ENCODE peak calls at places on chromosomes 12 and 14, in six cellular contexts. I, W, M, B, D and A are unnamed samples.

GRCh38 chr12:109870648-109871047 is 9.7 kb downstream of the GLTP start:
- DNase-seq in I (peak), W (peak), M (no peak), B (no peak), D (no peak), A (no peak)

GRCh38 chr14:95935228-95935822 is 58.7 kb downstream of the TUNAR start:
- DNase-seq in I (peak), W (peak), M (no peak), B (peak), D (no peak), A (no peak)

GRCh38 chr12:4272976-4273650 is 449 bp upstream of the CCND2 start:
- DNase-seq in I (peak), W (no peak), M (no peak), B (peak), D (no peak), A (no peak)

GRCh38 chr14:105629886-105630215 is 103.5 kb downstream of the TMEM121 start:
- DNase-seq in I (no peak), W (no peak), M (no peak), B (no peak), D (no peak), A (no peak)

GRCh38 chr12:33488036-33488435 is 48.4 kb upstream of the SYT10 start:
- DNase-seq in I (peak), W (no peak), M (no peak), B (no peak), D (no peak), A (no peak)

GRCh38 chr14:68336165-68336564 is 456.7 kb downstream of the ZFP36L1 start:
- DNase-seq in I (no peak), W (no peak), M (no peak), B (no peak), D (no peak), A (no peak)

GRCh38 chr12:43357141-43357540 is 194.9 kb downstream of the ADAMTS20 start:
- DNase-seq in I (peak), W (peak), M (no peak), B (no peak), D (no peak), A (no peak)

GRCh38 chr12:64587447-64587846 is 22.8 kb upstream of the RASSF3 start:
- DNase-seq in I (no peak), W (no peak), M (no peak), B (no peak), D (no peak), A (no peak)

GRCh38 chr12:88227871-88228270 is 85.8 kb downstream of the TMTC3 start:
- DNase-seq in I (no peak), W (no peak), M (no peak), B (no peak), D (no peak), A (no peak)

GRCh38 chr12:122096591-122097149 is 18.1 kb downstream of the MLXIP start:
- DNase-seq in I (peak), W (peak), M (no peak), B (no peak), D (no peak), A (no peak)

GRCh38 chr12:72574138-72574537 is 302.0 kb downstream of the TRHDE start:
- DNase-seq in I (no peak), W (no peak), M (no peak), B (no peak), D (no peak), A (no peak)

GRCh38 chr12:94535614-94535932 is 75.9 kb upstream of the CEP83 start:
- DNase-seq in I (no peak), W (no peak), M (no peak), B (no peak), D (no peak), A (no peak)

GRCh38 chr14:43408472-43408871 is 1098.6 kb downstream of the FSCB start:
- DNase-seq in I (no peak), W (no peak), M (no peak), B (no peak), D (no peak), A (no peak)

GRCh38 chr14:99881011-99881410 is 87.8 kb downstream of the EML1 start:
- DNase-seq in I (no peak), W (peak), M (no peak), B (no peak), D (no peak), A (no peak)

GRCh38 chr12:108455706-108456105 is 59.4 kb upstream of the FICD start:
- DNase-seq in I (no peak), W (no peak), M (no peak), B (no peak), D (no peak), A (no peak)

GRCh38 chr12:48980389-48980952 is 2.3 kb downstream of the WNT1 start:
- DNase-seq in I (no peak), W (no peak), M (no peak), B (no peak), D (no peak), A (no peak)

GRCh38 chr14:50932159-50932558 is 12.1 kb downstream of the PYGL start:
- DNase-seq in I (no peak), W (no peak), M (no peak), B (no peak), D (no peak), A (no peak)

GRCh38 chr14:84797326-84797725 is 732.6 kb upstream of the FLRT2 start:
- DNase-seq in I (no peak), W (no peak), M (no peak), B (no peak), D (no peak), A (no peak)

GRCh38 chr12:71504471-71504852 is 64.9 kb downstream of the LGR5 start:
- DNase-seq in I (no peak), W (peak), M (no peak), B (no peak), D (no peak), A (no peak)

GRCh38 chr12:120249875-120250795 is 15.4 kb downstream of the PXN start:
- DNase-seq in I (peak), W (peak), M (no peak), B (no peak), D (peak), A (no peak)

GRCh38 chr12:116319851-116320621 is 42.5 kb upstream of the MED13L start:
- DNase-seq in I (peak), W (peak), M (no peak), B (no peak), D (peak), A (no peak)

GRCh38 chr12:54997914-54998507 is 13.4 kb upstream of the TESPA1 start:
- DNase-seq in I (no peak), W (no peak), M (no peak), B (no peak), D (no peak), A (no peak)

GRCh38 chr12:120012067-120012621 is 23.1 kb downstream of the BICDL1 start:
- DNase-seq in I (peak), W (peak), M (no peak), B (peak), D (no peak), A (no peak)

GRCh38 chr12:29053567-29053966 is 95.5 kb upstream of the FAR2 start:
- DNase-seq in I (no peak), W (no peak), M (no peak), B (no peak), D (no peak), A (no peak)

GRCh38 chr12:89731614-89732013 is 23.0 kb upstream of the ATP2B1 start:
- DNase-seq in I (peak), W (peak), M (no peak), B (no peak), D (no peak), A (no peak)

GRCh38 chr12:3272958-3273357 is 195.8 kb downstream of the TSPAN9 start:
- DNase-seq in I (no peak), W (no peak), M (no peak), B (no peak), D (no peak), A (no peak)

GRCh38 chr12:114412307-114412706 is 6.4 kb upstream of the TBX5 start:
- DNase-seq in I (no peak), W (no peak), M (no peak), B (no peak), D (no peak), A (no peak)

GRCh38 chr12:120835304-120835612 is 68.9 kb downstream of the SPPL3 start:
- DNase-seq in I (peak), W (peak), M (no peak), B (no peak), D (no peak), A (no peak)

GRCh38 chr14:60670994-60671393 is 21.7 kb upstream of the SIX1 start:
- DNase-seq in I (no peak), W (no peak), M (no peak), B (no peak), D (no peak), A (no peak)

GRCh38 chr14:28635387-28635786 is 131.2 kb upstream of the FOXG1 start:
- DNase-seq in I (peak), W (peak), M (no peak), B (peak), D (no peak), A (no peak)
- TF ChIP-seq CTCF in I (peak), W (peak), M (no peak), B (peak), D (no peak), A (peak)

GRCh38 chr12:57107456-57107855 is 3.7 kb downstream of the STAT6 start:
- DNase-seq in I (no peak), W (no peak), M (no peak), B (no peak), D (no peak), A (no peak)

GRCh38 chr12:57112492-57113294 is 1.5 kb upstream of the STAT6 start:
- DNase-seq in I (no peak), W (no peak), M (no peak), B (no peak), D (no peak), A (no peak)

GRCh38 chr12:57109207-57110160 is 1.7 kb downstream of the STAT6 start:
- DNase-seq in I (no peak), W (no peak), M (no peak), B (no peak), D (no peak), A (peak)

GRCh38 chr12:57111046-57111698 is at the start of gene STAT6:
- DNase-seq in I (peak), W (peak), M (peak), B (peak), D (peak), A (peak)

DNA sequence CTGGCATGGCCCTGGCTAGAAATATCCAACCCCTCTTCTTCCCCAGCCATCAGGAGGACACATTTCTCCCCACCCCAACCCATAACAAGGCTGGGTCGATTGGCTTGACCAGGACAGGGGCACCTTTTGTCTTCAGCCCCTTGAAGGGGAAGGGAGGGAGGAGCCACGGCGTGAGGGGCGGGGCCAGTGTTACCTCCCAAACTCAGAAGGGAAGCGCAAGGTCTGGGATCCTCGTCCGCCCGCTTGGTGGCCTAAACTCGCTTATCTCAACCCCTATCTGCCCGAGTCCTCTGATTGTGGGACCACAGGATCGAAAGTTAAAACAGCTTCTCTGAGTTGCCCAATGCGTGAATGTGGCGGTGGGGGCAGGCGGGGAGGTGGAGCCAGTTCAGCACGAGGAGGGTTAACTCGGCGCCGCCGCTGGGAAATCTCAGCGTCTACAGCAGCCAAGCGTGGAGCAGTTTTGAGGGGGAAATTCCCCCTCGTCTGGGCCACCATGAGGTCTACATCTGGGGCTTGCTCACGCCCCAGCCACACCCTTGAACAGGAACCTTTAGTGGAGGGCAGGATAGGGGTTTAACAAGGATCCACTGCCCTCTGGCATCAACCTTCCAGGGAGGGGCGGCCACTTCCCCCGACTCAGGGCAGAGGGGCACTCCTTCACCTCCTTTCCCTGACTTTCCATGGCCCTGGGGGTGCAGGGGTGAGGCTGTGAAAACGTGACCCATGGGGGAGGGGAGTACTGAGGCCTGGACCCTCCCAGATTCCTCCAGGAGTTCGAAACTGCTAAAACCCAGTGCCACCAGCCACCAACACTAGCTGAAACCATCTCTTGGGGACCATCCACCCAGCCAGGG is 745 bp downstream of the STAT6 start:
- DNase-seq in I (no peak), W (peak), M (no peak), B (peak), D (peak), A (no peak)
- TF ChIP-seq CTCF in I (no peak), W (no peak), M (no peak), B (peak), D (no peak), A (no peak)

DNA sequence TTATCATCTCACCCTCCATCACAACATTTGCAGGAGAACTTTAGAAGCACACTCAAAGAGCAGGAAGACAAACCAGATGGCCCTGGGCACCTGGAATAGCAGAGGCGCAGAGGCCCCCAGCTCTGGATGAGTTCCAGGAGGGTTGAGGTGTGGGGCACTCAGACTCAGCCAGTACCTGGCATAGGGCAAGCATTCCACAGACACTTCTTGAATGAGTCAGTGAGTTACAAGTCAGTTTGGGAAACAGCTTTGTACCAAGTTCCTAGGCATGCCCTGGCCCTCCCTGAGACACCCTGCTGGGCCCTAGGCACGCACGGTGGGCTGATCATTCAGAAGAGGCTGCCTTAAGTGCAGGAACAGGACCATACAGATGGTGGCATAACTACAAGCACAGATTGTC is 54.3 kb downstream of the MAP3K9 start:
- DNase-seq in I (peak), W (no peak), M (no peak), B (no peak), D (no peak), A (no peak)
- TF ChIP-seq CTCF in I (no peak), W (no peak), M (no peak), B (no peak), D (no peak), A (no peak)

GRCh38 chr14:38248629-38249028 is 7.3 kb downstream of the CLEC14A start:
- DNase-seq in I (no peak), W (no peak), M (no peak), B (no peak), D (no peak), A (no peak)
- TF ChIP-seq CTCF in I (peak), W (peak), M (no peak), B (peak), D (no peak), A (no peak)

GRCh38 chr12:26062566-26062965 is 62.3 kb downstream of the BHLHE41 start:
- DNase-seq in I (peak), W (peak), M (no peak), B (no peak), D (no peak), A (no peak)

GRCh38 chr12:26062006-26062405 is 62.8 kb downstream of the BHLHE41 start:
- DNase-seq in I (no peak), W (no peak), M (no peak), B (no peak), D (no peak), A (no peak)

GRCh38 chr12:26068503-26068902 is 56.3 kb downstream of the BHLHE41 start:
- DNase-seq in I (no peak), W (no peak), M (no peak), B (no peak), D (no peak), A (no peak)

GRCh38 chr12:26065451-26065850 is 59.4 kb downstream of the BHLHE41 start:
- DNase-seq in I (no peak), W (no peak), M (no peak), B (no peak), D (no peak), A (no peak)
- TF ChIP-seq CTCF in I (no peak), W (no peak), M (no peak), B (no peak), D (no peak), A (no peak)

GRCh38 chr12:105723066-105723465 is 392.6 kb downstream of the C12orf75 start:
- DNase-seq in I (no peak), W (no peak), M (no peak), B (no peak), D (no peak), A (no peak)
- TF ChIP-seq CTCF in I (no peak), W (no peak), M (no peak), B (no peak), D (no peak), A (no peak)